ENCODE peak calls at places on chromosomes 5 and 9, in ten cellular contexts. V, D, W, N, T, Z, U, P, J and R are unnamed samples.

GRCh38 chr5:2008851-2009629 is 126.3 kb upstream of the IRX4 start:
- DNase-seq in P (peak; percentile 20), Z (no peak), J (no peak), V (no peak), N (no peak), W (no peak), U (peak; percentile 22), T (no peak), D (no peak), R (no peak)

GRCh38 chr5:174491265-174491664 is 233.1 kb upstream of the MSX2 start:
- DNase-seq in D (no peak), V (no peak), W (no peak), J (no peak), T (no peak), P (no peak), N (no peak), Z (no peak), U (no peak), R (no peak)

GRCh38 chr9:93288341-93288740 is 104.4 kb downstream of the WNK2 start:
- DNase-seq in J (no peak), P (peak; percentile 79), T (no peak), Z (no peak), N (peak; percentile 17), U (no peak), W (no peak), D (no peak), V (no peak), R (no peak)

GRCh38 chr5:87536365-87536764 is 123.6 kb upstream of the CCNH start:
- DNase-seq in J (no peak), D (no peak), T (no peak), V (no peak), Z (no peak), W (no peak), P (peak; percentile 52), N (no peak), U (no peak), R (no peak)

GRCh38 chr9:126708178-126708577 is 94.5 kb downstream of the LMX1B start:
- DNase-seq in J (no peak), P (no peak), D (no peak), V (no peak), U (peak; percentile 18), N (peak; percentile 5), Z (no peak), T (no peak), W (no peak), R (no peak)

GRCh38 chr9:3858961-3859360 is 333.2 kb upstream of the RFX3 start:
- DNase-seq in U (no peak), V (no peak), J (no peak), N (no peak), T (peak; percentile 37), W (peak; percentile 21), P (no peak), Z (no peak), D (peak; percentile 30), R (no peak)

GRCh38 chr5:67205981-67206380 is 9.4 kb upstream of the CD180 start:
- DNase-seq in T (no peak), N (no peak), P (no peak), V (no peak), D (no peak), U (no peak), Z (no peak), J (no peak), W (no peak), R (no peak)

GRCh38 chr9:95089916-95090791 is 227.4 kb downstream of the FANCC start:
- DNase-seq in V (no peak), U (no peak), W (no peak), D (no peak), J (peak; percentile 72), Z (no peak), P (no peak), T (peak; percentile 34), N (peak; percentile 64), R (no peak)

GRCh38 chr5:64165500-64166200 is at the start of gene RNF180:
- DNase-seq in P (peak; percentile 91), N (peak; percentile 59), V (peak; percentile 54), D (peak; percentile 35), T (peak; percentile 43), J (peak; percentile 48), Z (peak; percentile 66), W (peak; percentile 10), U (peak; percentile 52), R (no peak)

GRCh38 chr9:98117984-98118639 is 910 bp downstream of the TRIM14 start:
- DNase-seq in U (no peak), J (no peak), T (peak; percentile 30), W (peak; percentile 65), V (peak; percentile 32), P (peak; percentile 64), N (peak; percentile 52), Z (no peak), D (peak; percentile 30), R (peak; percentile 7)

GRCh38 chr9:107907715-107908114 is 418.1 kb upstream of the KLF4 start:
- DNase-seq in V (no peak), Z (no peak), U (no peak), W (no peak), P (no peak), D (no peak), T (no peak), J (no peak), N (no peak), R (no peak)

GRCh38 chr5:88551724-88552345 is 283.2 kb upstream of the TMEM161B start:
- DNase-seq in U (no peak), D (no peak), J (no peak), P (peak; percentile 70), W (no peak), V (no peak), T (no peak), Z (no peak), N (no peak), R (no peak)

GRCh38 chr5:110736763-110737162 is 2.0 kb upstream of the SLC25A46 start:
- DNase-seq in D (no peak), N (no peak), J (no peak), T (no peak), P (no peak), W (no peak), V (no peak), Z (no peak), U (no peak), R (no peak)

GRCh38 chr5:170168002-170168401 is 62.3 kb downstream of the FOXI1 start:
- DNase-seq in V (no peak), D (no peak), U (no peak), J (no peak), P (no peak), T (no peak), W (no peak), Z (no peak), N (no peak), R (no peak)

GRCh38 chr5:127210082-127210481 is 80.5 kb upstream of the MEGF10 start:
- DNase-seq in Z (no peak), D (no peak), V (no peak), T (no peak), P (no peak), U (no peak), J (no peak), W (no peak), N (no peak), R (no peak)
- H3K27ac ChIP-seq in Z (no peak overlapping the region), D (no peak overlapping the region), V (no peak overlapping the region), T (no peak overlapping the region), P (no peak overlapping the region), U (no peak overlapping the region), J (no peak overlapping the region), W (no peak overlapping the region), N (no peak overlapping the region), R (no peak overlapping the region)

GRCh38 chr9:99345451-99345850 is 123.4 kb downstream of the SEC61B start:
- DNase-seq in V (no peak), D (no peak), Z (no peak), U (no peak), J (no peak), W (no peak), T (no peak), N (no peak), P (peak; percentile 10), R (no peak)

GRCh38 chr9:99347556-99347955 is 125.5 kb downstream of the SEC61B start:
- DNase-seq in U (no peak), P (peak; percentile 10), T (no peak), Z (no peak), W (no peak), J (no peak), N (no peak), D (no peak), V (no peak), R (no peak)

GRCh38 chr9:99349870-99350269 is 127.8 kb downstream of the SEC61B start:
- DNase-seq in T (peak; percentile 37), Z (no peak), P (no peak), J (no peak), N (no peak), W (no peak), U (no peak), D (no peak), V (no peak), R (no peak)

GRCh38 chr9:99348289-99348688 is 126.2 kb downstream of the SEC61B start:
- DNase-seq in D (no peak), N (no peak), U (no peak), Z (no peak), W (no peak), V (no peak), P (peak; percentile 17), T (no peak), J (no peak), R (no peak)

DNA sequence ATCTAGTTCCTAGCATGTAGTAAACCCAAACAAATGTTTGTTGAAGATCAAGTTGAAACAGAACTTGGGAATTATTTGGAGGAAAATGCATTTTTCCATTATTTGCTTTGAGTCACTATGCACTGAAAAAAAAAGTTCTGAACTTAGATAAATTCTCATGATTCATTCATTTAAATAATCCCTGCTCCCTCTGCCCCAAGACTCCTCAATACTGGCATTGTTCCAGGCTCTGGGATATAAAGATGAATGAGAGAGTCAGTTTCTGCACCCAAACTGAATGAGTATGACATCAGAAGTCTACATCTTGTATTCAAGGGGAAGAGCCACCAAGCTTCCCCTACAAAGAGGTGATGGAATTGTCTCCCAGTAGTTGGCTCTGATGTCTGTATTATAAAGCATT is 123.9 kb downstream of the SEC61B start:
- DNase-seq in N (no peak), J (no peak), P (no peak), D (peak; percentile 60), V (peak; percentile 30), W (no peak), U (no peak), Z (no peak), T (peak; percentile 59), R (no peak)
- H3K27ac ChIP-seq in N (no peak overlapping the region), J (no peak overlapping the region), P (no peak overlapping the region), D (no peak overlapping the region), V (no peak overlapping the region), W (no peak overlapping the region), U (no peak overlapping the region), Z (no peak overlapping the region), T (no peak overlapping the region), R (no peak overlapping the region)

GRCh38 chr5:179261301-179262125 is 83.7 kb downstream of the ADAMTS2 start:
- DNase-seq in T (peak; percentile 60), Z (no peak), P (peak; percentile 94), J (no peak), U (no peak), D (peak; percentile 59), V (peak; percentile 49), N (peak; percentile 17), W (no peak), R (no peak)
- H3K27ac ChIP-seq in T (no peak overlapping the region), Z (no peak overlapping the region), P (no peak overlapping the region), J (no peak overlapping the region), U (no peak overlapping the region), D (no peak overlapping the region), V (no peak overlapping the region), N (no peak overlapping the region), W (no peak overlapping the region), R (no peak overlapping the region)

GRCh38 chr5:83866191-83866590 is 145.5 kb upstream of the HAPLN1 start:
- DNase-seq in J (no peak), N (no peak), V (no peak), Z (no peak), U (no peak), W (no peak), T (no peak), P (no peak), D (peak; percentile 12), R (no peak)

GRCh38 chr5:83871533-83872380 is 151.1 kb upstream of the HAPLN1 start:
- DNase-seq in T (no peak), P (no peak), Z (no peak), U (no peak), W (no peak), N (no peak), V (no peak), J (no peak), D (no peak), R (no peak)
- H3K27ac ChIP-seq in T (no peak overlapping the region), P (no peak overlapping the region), Z (no peak overlapping the region), U (no peak overlapping the region), W (no peak overlapping the region), N (no peak overlapping the region), V (peak overlapping the region; percentile 77), J (no peak overlapping the region), D (no peak overlapping the region), R (no peak overlapping the region)